ENCODE peak calls at places on chromosomes 6 and 20, in five cellular contexts. F is tibial artery, W is cardiac fibroblast, R is HTR-8/SVneo, S is bronchial epithelial cell. Q is an unnamed sample.

GRCh38 chr20:51985013-51985415 is 182.7 kb upstream of the SALL4 start:
- DNase-seq in F (no peak), W (peak), R (peak), S (peak), Q (no peak)

GRCh38 chr20:50992336-50992732 is 30.6 kb downstream of the KCNG1 start:
- DNase-seq in F (no peak), W (no peak), R (no peak), S (peak), Q (no peak)

GRCh38 chr6:12348530-12349511 is 58.7 kb downstream of the EDN1 start:
- DNase-seq in F (no peak), W (peak), R (peak), S (peak), Q (no peak)

GRCh38 chr6:156977527-156978291 is 200.5 kb downstream of the ARID1B start:
- DNase-seq in F (no peak), W (peak), R (no peak), S (peak), Q (no peak)

GRCh38 chr6:143647191-143647590 is 30.6 kb upstream of the PHACTR2 start:
- DNase-seq in F (no peak), W (no peak), R (no peak), S (no peak), Q (peak)

GRCh38 chr20:23043376-23043775 is 6.1 kb downstream of the THBD start:
- DNase-seq in F (no peak), W (no peak), R (no peak), S (no peak), Q (no peak)

GRCh38 chr20:24164360-24164759 is 175.8 kb upstream of the GGTLC1 start:
- DNase-seq in F (no peak), W (no peak), R (peak), S (peak), Q (no peak)

GRCh38 chr20:33015700-33016580 is 8.4 kb downstream of the BPIFB2 start:
- DNase-seq in F (no peak), W (no peak), R (no peak), S (no peak), Q (no peak)

GRCh38 chr20:14451458-14451857 is 114.0 kb upstream of the FLRT3 start:
- DNase-seq in F (no peak), W (no peak), R (no peak), S (no peak), Q (no peak)

GRCh38 chr6:2937627-2938003 is 33.8 kb downstream of the SERPINB6 start:
- DNase-seq in F (no peak), W (no peak), R (no peak), S (no peak), Q (no peak)

GRCh38 chr6:15176816-15177215 is 69.1 kb upstream of the JARID2 start:
- DNase-seq in F (no peak), W (no peak), R (no peak), S (no peak), Q (no peak)

GRCh38 chr6:137494281-137494966 is at the start of gene OLIG3:
- DNase-seq in F (no peak), W (no peak), R (no peak), S (no peak), Q (no peak)

GRCh38 chr6:158322724-158323560 is 10.7 kb downstream of the TULP4 start:
- DNase-seq in F (no peak), W (peak), R (peak), S (peak), Q (peak)

GRCh38 chr6:7219310-7219709 is 93.7 kb downstream of the SSR1 start:
- DNase-seq in F (no peak), W (peak), R (peak), S (no peak), Q (no peak)

GRCh38 chr6:8065519-8065911 is 1.3 kb upstream of the BLOC1S5 start:
- DNase-seq in F (no peak), W (no peak), R (no peak), S (peak), Q (no peak)

GRCh38 chr20:57990396-57990987 is 238.0 kb downstream of the ANKRD60 start:
- DNase-seq in F (no peak), W (peak), R (peak), S (peak), Q (no peak)

GRCh38 chr20:23253524-23253923 is 97.1 kb upstream of the NXT1 start:
- DNase-seq in F (no peak), W (no peak), R (no peak), S (no peak), Q (no peak)

GRCh38 chr6:29653452-29654038 is 3.3 kb upstream of the MOG start:
- DNase-seq in F (no peak), W (peak), R (peak), S (peak), Q (peak)

GRCh38 chr6:166650047-166650446 is 23.0 kb upstream of the RPS6KA2 start:
- DNase-seq in F (no peak), W (no peak), R (no peak), S (no peak), Q (no peak)

GRCh38 chr6:165577556-165577955 is 85.5 kb downstream of the PDE10A start:
- DNase-seq in F (no peak), W (no peak), R (no peak), S (no peak), Q (no peak)

GRCh38 chr6:116268589-116269293 is 11.0 kb downstream of the TSPYL1 start:
- DNase-seq in F (no peak), W (peak), R (peak), S (peak), Q (no peak)

GRCh38 chr6:45818655-45819054 is 197.0 kb downstream of the CLIC5 start:
- DNase-seq in F (no peak), W (no peak), R (no peak), S (no peak), Q (no peak)

GRCh38 chr20:46590453-46590852 is 40.0 kb upstream of the OCSTAMP start:
- DNase-seq in F (no peak), W (no peak), R (no peak), S (no peak), Q (no peak)

GRCh38 chr6:134061440-134061839 is 9.0 kb upstream of the SLC2A12 start:
- DNase-seq in F (no peak), W (no peak), R (no peak), S (no peak), Q (no peak)

GRCh38 chr6:44045672-44046015 is 81.6 kb downstream of the MRPL14 start:
- DNase-seq in F (no peak), W (no peak), R (no peak), S (no peak), Q (no peak)

GRCh38 chr6:38138374-38138773 is 318.8 kb downstream of the ZFAND3 start:
- DNase-seq in F (no peak), W (no peak), R (no peak), S (no peak), Q (no peak)

GRCh38 chr6:1418471-1419191 is 29.3 kb downstream of the FOXF2 start:
- DNase-seq in F (no peak), W (no peak), R (no peak), S (no peak), Q (no peak)

GRCh38 chr6:148500402-148500801 is 157.8 kb downstream of the SASH1 start:
- DNase-seq in F (no peak), W (no peak), R (no peak), S (no peak), Q (no peak)

GRCh38 chr6:151044465-151045441 is 179.3 kb downstream of the MTHFD1L start:
- DNase-seq in F (peak), W (peak), R (peak), S (peak), Q (no peak)

GRCh38 chr6:142200846-142201628 is 54.0 kb downstream of the VTA1 start:
- DNase-seq in F (no peak), W (no peak), R (no peak), S (no peak), Q (no peak)

GRCh38 chr6:106517699-106518098 is 111.6 kb downstream of the RTN4IP1 start:
- DNase-seq in F (no peak), W (no peak), R (no peak), S (no peak), Q (no peak)

Q was measured in T-helper 1 cell.